ENCODE peak calls at places on chromosomes 13 and 19, in six cellular contexts. L is foreskin fibroblast, C is neural crest cell, Q is progenitor cell of endocrine pancreas, D is left lung, P is fibroblast of the aortic adventitia. B is an unnamed sample.

GRCh38 chr19:27770095-27770494 is 1442.9 kb downstream of the UQCRFS1 start:
- DNase-seq in L (no peak), C (no peak), Q (no peak), D (no peak), P (no peak), B (no peak)

GRCh38 chr13:100275746-100276145 is 186.9 kb downstream of the PCCA start:
- DNase-seq in L (no peak), C (no peak), Q (no peak), D (no peak), P (no peak), B (no peak)

GRCh38 chr13:91133941-91134772 is 213.3 kb upstream of the MIR17HG start:
- DNase-seq in L (peak), C (peak), Q (peak), D (no peak), P (peak), B (peak)

GRCh38 chr19:14413765-14414171 is 5.4 kb downstream of the DDX39A start:
- DNase-seq in L (no peak), C (no peak), Q (no peak), D (no peak), P (peak), B (no peak)

GRCh38 chr19:19627442-19627715 is 641 bp downstream of the LPAR2 start:
- DNase-seq in L (no peak), C (no peak), Q (no peak), D (no peak), P (no peak), B (no peak)

GRCh38 chr13:30705672-30706071 is 29.7 kb upstream of the ALOX5AP start:
- DNase-seq in L (no peak), C (no peak), Q (no peak), D (no peak), P (no peak), B (no peak)

GRCh38 chr19:10868872-10869547 is 2.3 kb upstream of the CARM1 start:
- DNase-seq in L (no peak), C (no peak), Q (no peak), D (no peak), P (no peak), B (no peak)

GRCh38 chr13:113862766-113863510 is 938 bp downstream of the GAS6 start:
- DNase-seq in L (no peak), C (no peak), Q (no peak), D (peak), P (peak), B (peak)

GRCh38 chr19:14002571-14003278 is 3.4 kb downstream of the RFX1 start:
- DNase-seq in L (no peak), C (no peak), Q (no peak), D (no peak), P (no peak), B (peak)

GRCh38 chr19:15381864-15382263 is 2.3 kb upstream of the AKAP8 start:
- DNase-seq in L (no peak), C (no peak), Q (no peak), D (no peak), P (no peak), B (no peak)

GRCh38 chr13:23469901-23470525 is 36.5 kb upstream of the SACS start:
- DNase-seq in L (peak), C (no peak), Q (no peak), D (no peak), P (peak), B (no peak)

GRCh38 chr13:50529154-50529882 is 314.2 kb downstream of the DLEU7 start:
- DNase-seq in L (peak), C (no peak), Q (no peak), D (peak), P (peak), B (no peak)

GRCh38 chr13:25654332-25654731 is 282.6 kb downstream of the ATP8A2 start:
- DNase-seq in L (no peak), C (no peak), Q (no peak), D (no peak), P (no peak), B (no peak)

GRCh38 chr13:20127563-20128458 is 33.0 kb downstream of the GJA3 start:
- DNase-seq in L (peak), C (peak), Q (peak), D (peak), P (peak), B (peak)

GRCh38 chr19:51333836-51334460 is 8.0 kb downstream of the VSIG10L start:
- DNase-seq in L (no peak), C (no peak), Q (no peak), D (no peak), P (no peak), B (no peak)

GRCh38 chr19:9406798-9407352 is 28.5 kb downstream of the ZNF266 start:
- DNase-seq in L (peak), C (no peak), Q (no peak), D (peak), P (peak), B (peak)

GRCh38 chr13:73958657-73959397 is 175.4 kb downstream of the KLF12 start:
- DNase-seq in L (no peak), C (no peak), Q (no peak), D (no peak), P (no peak), B (no peak)

GRCh38 chr13:100636441-100636840 is 38.2 kb downstream of the TMTC4 start:
- DNase-seq in L (no peak), C (no peak), Q (no peak), D (no peak), P (no peak), B (no peak)

GRCh38 chr19:13833330-13834265 is 38.4 kb downstream of the ZSWIM4 start:
- DNase-seq in L (peak), C (peak), Q (peak), D (peak), P (peak), B (peak)

GRCh38 chr19:1512671-1513491 is at the start of gene ADAMTSL5:
- DNase-seq in L (peak), C (no peak), Q (no peak), D (no peak), P (peak), B (peak)

GRCh38 chr19:2869618-2870017 is 2.5 kb downstream of the ZNF556 start:
- DNase-seq in L (no peak), C (no peak), Q (no peak), D (no peak), P (no peak), B (no peak)

GRCh38 chr19:18765224-18765623 is 25.9 kb downstream of the COMP start:
- DNase-seq in L (no peak), C (no peak), Q (no peak), D (no peak), P (no peak), B (no peak)

GRCh38 chr19:10086032-10086903 is at the start of gene SHFL:
- DNase-seq in L (peak), C (no peak), Q (peak), D (peak), P (peak), B (peak)

GRCh38 chr13:30376426-30377311 is 45.6 kb upstream of the UBE2L5 start:
- DNase-seq in L (no peak), C (no peak), Q (no peak), D (peak), P (no peak), B (peak)

GRCh38 chr19:54551950-54552912 is 21.4 kb upstream of the LILRA2 start:
- DNase-seq in L (no peak), C (no peak), Q (no peak), D (peak), P (no peak), B (peak)

GRCh38 chr19:55483681-55484361 is 1.2 kb upstream of the NAT14 start:
- DNase-seq in L (no peak), C (no peak), Q (no peak), D (no peak), P (no peak), B (no peak)

GRCh38 chr19:18349524-18350128 is 9.2 kb downstream of the PGPEP1 start:
- DNase-seq in L (peak), C (peak), Q (no peak), D (peak), P (peak), B (peak)

GRCh38 chr13:26538363-26539317 is 18.8 kb upstream of the WASF3 start:
- DNase-seq in L (peak), C (no peak), Q (no peak), D (no peak), P (peak), B (no peak)

GRCh38 chr19:13530720-13531119 is 24.4 kb upstream of the CACNA1A start:
- DNase-seq in L (no peak), C (no peak), Q (no peak), D (no peak), P (no peak), B (no peak)

GRCh38 chr13:91719033-91719432 is 320.6 kb downstream of the GPC5 start:
- DNase-seq in L (no peak), C (no peak), Q (no peak), D (no peak), P (no peak), B (no peak)

GRCh38 chr13:72808917-72809500 is 27.1 kb downstream of the PIBF1 start:
- DNase-seq in L (no peak), C (no peak), Q (no peak), D (no peak), P (peak), B (peak)

GRCh38 chr13:20528451-20528850 is 2.8 kb upstream of the CRYL1 start:
- DNase-seq in L (no peak), C (no peak), Q (no peak), D (no peak), P (peak), B (peak)

GRCh38 chr13:65921933-65922332 is 1308.2 kb downstream of the PCDH9 start:
- DNase-seq in L (no peak), C (no peak), Q (no peak), D (no peak), P (no peak), B (no peak)

GRCh38 chr13:51849145-51850101 is 4.4 kb upstream of the TMEM272 start:
- DNase-seq in L (no peak), C (peak), Q (no peak), D (no peak), P (no peak), B (peak)

GRCh38 chr19:55333870-55334269 is 5.8 kb upstream of the KMT5C start:
- DNase-seq in L (no peak), C (no peak), Q (no peak), D (no peak), P (no peak), B (no peak)

GRCh38 chr19:18194554-18195238 is 1.7 kb downstream of the MPV17L2 start:
- DNase-seq in L (no peak), C (no peak), Q (no peak), D (peak), P (peak), B (no peak)

GRCh38 chr19:18488838-18489626 is 32.8 kb downstream of the ELL start:
- DNase-seq in L (no peak), C (peak), Q (peak), D (no peak), P (no peak), B (no peak)

GRCh38 chr13:111177803-111178389 is 62.8 kb downstream of the ARHGEF7 start:
- DNase-seq in L (peak), C (no peak), Q (no peak), D (no peak), P (peak), B (no peak)

GRCh38 chr19:34480971-34481821 is at the start of gene WTIP:
- DNase-seq in L (peak), C (peak), Q (peak), D (peak), P (peak), B (no peak)
- TF ChIP-seq CTCF in L (no peak), C (no peak), Q (peak), D (no peak), P (no peak), B (no peak)

GRCh38 chr13:109273326-109273751 is 513.0 kb downstream of the IRS2 start:
- DNase-seq in L (no peak), C (no peak), Q (no peak), D (no peak), P (no peak), B (no peak)

GRCh38 chr13:109271555-109271954 is 514.8 kb downstream of the IRS2 start:
- DNase-seq in L (no peak), C (no peak), Q (no peak), D (no peak), P (no peak), B (no peak)

GRCh38 chr13:109271061-109271460 is 515.3 kb downstream of the IRS2 start:
- DNase-seq in L (no peak), C (no peak), Q (no peak), D (no peak), P (no peak), B (no peak)

GRCh38 chr13:109272595-109273325 is 513.6 kb downstream of the IRS2 start:
- DNase-seq in L (no peak), C (no peak), Q (no peak), D (no peak), P (no peak), B (no peak)

DNA sequence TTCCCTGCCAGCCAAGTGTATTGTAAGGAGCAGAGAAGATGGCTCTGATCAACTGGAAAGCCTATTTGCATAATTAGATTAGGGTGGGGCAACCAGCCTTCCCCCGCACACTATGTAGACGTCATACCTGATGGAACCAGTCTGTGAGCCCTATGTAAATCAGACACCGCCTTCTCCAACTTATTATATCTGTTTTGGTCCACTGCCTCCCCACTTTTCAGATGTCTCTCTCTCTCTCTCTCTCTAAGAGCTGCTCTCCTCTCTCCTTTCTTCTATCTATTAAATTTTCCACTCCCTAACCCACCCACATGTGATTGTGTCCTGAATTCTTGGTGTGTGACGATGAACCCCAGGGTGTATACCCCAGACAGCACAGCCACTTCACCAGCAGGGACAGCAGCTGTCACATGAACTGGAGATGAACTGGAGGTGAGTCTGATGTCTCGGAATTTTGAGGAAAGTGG is 514.4 kb downstream of the IRS2 start:
- DNase-seq in L (no peak), C (no peak), Q (no peak), D (no peak), P (no peak), B (no peak)
- TF ChIP-seq CTCF in L (no peak), C (no peak), Q (no peak), D (no peak), P (no peak), B (no peak)

GRCh38 chr13:81929988-81930387 is 1589.1 kb upstream of the SPRY2 start:
- DNase-seq in L (no peak), C (no peak), Q (no peak), D (no peak), P (no peak), B (no peak)
- TF ChIP-seq CTCF in L (no peak), C (peak), Q (peak), D (peak), P (no peak), B (no peak)

DNA sequence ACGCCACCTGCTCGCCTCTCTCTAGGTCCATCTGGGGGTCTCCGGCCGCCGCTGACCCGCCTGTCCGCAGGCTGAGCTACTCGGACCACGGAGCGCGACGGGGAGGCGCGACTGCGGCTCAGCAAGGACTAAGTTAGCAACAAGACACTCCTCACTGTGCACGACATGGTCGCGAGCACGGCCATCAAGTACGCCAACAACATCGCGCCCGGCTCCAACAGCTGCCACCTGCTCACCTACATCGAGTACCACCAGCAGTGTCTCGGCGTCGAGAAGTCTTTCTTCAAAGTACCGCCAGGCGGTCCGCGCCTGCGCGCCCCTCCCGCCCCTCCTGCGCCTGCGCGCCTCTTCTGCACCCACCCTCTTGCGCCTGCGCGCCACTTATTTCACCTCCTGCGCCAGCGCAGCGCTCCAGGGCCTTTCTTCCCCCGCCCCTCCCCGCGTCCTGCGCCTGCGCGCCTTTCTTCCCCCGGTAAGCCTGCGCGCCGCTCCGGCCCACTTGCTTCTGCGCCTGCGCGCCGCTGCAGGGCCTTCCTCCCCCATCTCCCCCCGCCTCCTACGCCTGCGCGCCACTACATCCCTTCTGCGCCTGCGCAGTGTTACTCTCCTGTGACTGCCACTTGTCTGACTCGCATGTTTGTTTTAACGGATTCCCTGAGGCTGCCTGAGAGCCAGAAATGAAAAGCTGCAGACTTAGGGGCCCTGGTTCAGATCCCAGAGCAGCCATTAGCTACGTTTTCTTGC is 63.9 kb downstream of the ACSBG2 start:
- DNase-seq in L (peak), C (peak), Q (peak), D (peak), P (peak), B (peak)
- TF ChIP-seq CTCF in L (peak), C (peak), Q (peak), D (peak), P (peak), B (no peak)

DNA sequence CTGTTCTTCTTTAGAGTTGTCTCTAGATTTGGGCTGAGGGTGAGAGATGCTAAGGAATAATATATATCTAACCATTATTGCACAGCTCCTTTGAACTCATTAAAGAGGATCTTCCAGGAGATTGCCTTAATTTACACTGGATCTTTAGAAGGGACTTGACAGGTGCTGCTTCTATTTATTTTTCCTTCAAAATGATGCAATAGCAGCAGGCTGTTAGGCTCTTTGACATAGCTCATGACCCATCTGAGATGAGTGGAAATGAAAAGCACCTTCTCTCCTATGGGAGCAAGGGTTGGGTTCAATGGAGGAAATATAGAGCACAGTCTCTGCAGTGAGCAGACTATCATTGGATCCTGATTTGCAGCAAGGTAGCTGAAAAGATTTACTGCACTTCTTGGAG is 434.1 kb downstream of the GPC6 start:
- DNase-seq in L (no peak), C (no peak), Q (no peak), D (no peak), P (no peak), B (no peak)
- TF ChIP-seq CTCF in L (no peak), C (no peak), Q (no peak), D (no peak), P (no peak), B (no peak)

GRCh38 chr13:46051958-46052313 is 610 bp downstream of the ZC3H13 start:
- DNase-seq in L (no peak), C (no peak), Q (no peak), D (no peak), P (peak), B (no peak)
- TF ChIP-seq CTCF in L (no peak), C (no peak), Q (no peak), D (no peak), P (no peak), B (no peak)

DNA sequence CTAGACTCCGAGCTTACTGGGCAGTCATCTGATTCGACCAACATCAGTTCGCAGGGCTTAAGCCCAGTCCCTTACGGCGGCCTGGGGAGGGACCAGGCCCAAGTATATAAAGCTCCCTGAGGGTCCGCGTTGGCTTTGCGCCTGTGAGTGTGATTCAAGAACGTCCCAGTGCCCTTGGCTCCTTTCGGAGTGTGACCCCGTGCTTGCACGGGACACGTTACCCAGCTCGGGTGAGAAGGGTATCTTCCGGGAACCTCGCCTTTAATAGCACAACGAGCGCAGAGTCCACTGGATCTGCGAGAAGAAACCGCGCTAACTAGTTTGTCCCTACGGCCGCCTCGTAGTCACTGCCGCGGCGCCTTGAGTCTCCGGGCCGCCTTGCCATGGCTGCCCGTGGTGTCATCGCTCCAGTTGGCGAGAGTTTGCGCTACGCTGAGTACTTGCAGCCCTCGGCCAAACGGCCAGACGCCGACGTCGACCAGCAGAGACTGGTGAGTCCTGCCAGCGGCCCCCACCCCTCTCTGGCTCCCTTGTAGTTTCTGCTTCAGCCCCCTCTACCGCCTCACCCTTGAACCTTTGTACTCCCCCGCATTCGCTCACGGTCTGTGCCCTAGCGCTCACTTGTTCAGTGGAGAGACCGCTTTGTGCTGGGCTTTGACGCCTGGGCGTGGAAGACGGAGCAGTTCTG is at the start of gene DNAJC15:
- DNase-seq in L (peak), C (peak), Q (peak), D (peak), P (peak), B (peak)
- TF ChIP-seq CTCF in L (no peak), C (no peak), Q (peak), D (no peak), P (no peak), B (peak)